ENCODE peak calls at places on chromosomes 1 and 21, in five cellular contexts. D, Z, L, G and N are unnamed samples.
A peak's percentile ranks its signal among the peaks of the same experiment; 100 is the strongest.

GRCh38 chr1:48530727-48531351 is 58.8 kb upstream of the SPATA6 start:
- DNase-seq in G (peak; percentile 62), D (peak; percentile 23), L (no peak), Z (peak; percentile 86), N (no peak)

GRCh38 chr1:66606359-66607142 is 72.6 kb downstream of the SGIP1 start:
- DNase-seq in L (no peak), G (no peak), D (no peak), Z (no peak), N (no peak)

GRCh38 chr1:203450016-203450415 is 25.6 kb upstream of the PRELP start:
- DNase-seq in Z (no peak), D (no peak), G (no peak), L (no peak), N (no peak)

GRCh38 chr1:61348025-61348665 is 265.8 kb downstream of the NFIA start:
- DNase-seq in Z (no peak), D (no peak), G (no peak), L (no peak), N (no peak)

GRCh38 chr1:66752000-66752592 is at the start of gene DYNLT5:
- DNase-seq in L (peak; percentile 74), D (peak; percentile 31), G (peak; percentile 38), Z (no peak), N (peak; percentile 86)

GRCh38 chr1:154943649-154944421 is 7.3 kb upstream of the PMVK start:
- DNase-seq in L (no peak), G (peak; percentile 69), D (peak; percentile 30), Z (peak; percentile 66), N (no peak)

GRCh38 chr1:19514391-19514831 is 29.1 kb upstream of the CAPZB start:
- DNase-seq in G (no peak), L (no peak), Z (no peak), D (peak; percentile 27), N (no peak)

GRCh38 chr1:41013812-41014211 is 7.7 kb downstream of the SLFNL1 start:
- DNase-seq in Z (no peak), L (no peak), G (no peak), D (no peak), N (no peak)

GRCh38 chr1:73627723-73628122 is 570.3 kb downstream of the LRRIQ3 start:
- DNase-seq in D (no peak), G (no peak), Z (no peak), L (no peak), N (no peak)

GRCh38 chr1:83545450-83545849 is 453.5 kb downstream of the TTLL7 start:
- DNase-seq in D (no peak), Z (peak; percentile 29), G (no peak), L (no peak), N (no peak)

GRCh38 chr1:59323879-59324278 is 27.0 kb downstream of the FGGY start:
- DNase-seq in Z (no peak), G (no peak), D (no peak), L (no peak), N (no peak)

GRCh38 chr1:47683402-47683801 is 245.6 kb downstream of the FOXD2 start:
- DNase-seq in D (no peak), G (no peak), Z (no peak), L (peak; percentile 40), N (peak; percentile 11)

GRCh38 chr1:6221210-6221784 is 14.5 kb downstream of the ICMT start:
- DNase-seq in G (no peak), L (no peak), Z (no peak), D (no peak), N (no peak)

GRCh38 chr1:31295874-31296485 is 608 bp downstream of the SNRNP40 start:
- DNase-seq in Z (no peak), D (no peak), L (no peak), G (no peak), N (no peak)

GRCh38 chr21:34133802-34134201 is 60.4 kb downstream of the MRPS6 start:
- DNase-seq in D (no peak), L (no peak), Z (no peak), G (no peak), N (no peak)

GRCh38 chr21:44285102-44285501 is 574 bp upstream of the AIRE start:
- DNase-seq in L (no peak), D (no peak), Z (no peak), G (no peak), N (no peak)

GRCh38 chr1:21124846-21125245 is 51.9 kb downstream of the EIF4G3 start:
- DNase-seq in L (no peak), G (no peak), Z (peak; percentile 47), D (peak; percentile 23), N (no peak)

GRCh38 chr1:39625462-39626273 is 13.8 kb downstream of the HEYL start:
- DNase-seq in D (peak; percentile 61), G (no peak), L (peak; percentile 99), Z (no peak), N (no peak)

GRCh38 chr1:59061876-59062275 is 235.0 kb upstream of the FGGY start:
- DNase-seq in L (peak; percentile 88), D (peak; percentile 97), Z (peak; percentile 58), G (no peak), N (no peak)

GRCh38 chr1:26686795-26687194 is 9.0 kb upstream of the ARID1A start:
- DNase-seq in L (no peak), Z (peak; percentile 39), G (no peak), D (peak; percentile 56), N (no peak)

GRCh38 chr1:112790920-112791722 is 76.0 kb upstream of the PPM1J start:
- DNase-seq in Z (no peak), L (no peak), G (no peak), D (no peak), N (no peak)

GRCh38 chr1:33560680-33561079 is 88.2 kb downstream of the ZSCAN20 start:
- DNase-seq in D (peak; percentile 8), L (no peak), Z (no peak), G (no peak), N (peak; percentile 27)

GRCh38 chr1:2894381-2895041 is 93.0 kb upstream of the TTC34 start:
- DNase-seq in G (no peak), L (no peak), Z (no peak), D (no peak), N (no peak)

GRCh38 chr1:109425391-109425790 is 857 bp downstream of the PSMA5 start:
- DNase-seq in D (peak; percentile 39), G (peak; percentile 50), L (no peak), Z (peak; percentile 7), N (no peak)

GRCh38 chr21:21373969-21374368 is 375.8 kb downstream of the NCAM2 start:
- DNase-seq in L (no peak), D (peak; percentile 35), G (no peak), Z (peak; percentile 3), N (no peak)
- TF ChIP-seq CTCF in L (no peak), D (peak; percentile 44), G (no peak), Z (no peak), N (peak; percentile 66)

GRCh38 chr1:16903054-16903453 is 7.3 kb downstream of the RNU1-2 start:
- DNase-seq in G (no peak), Z (no peak), D (peak; percentile 84), L (no peak), N (no peak)
- TF ChIP-seq CTCF in G (no peak), Z (no peak), D (no peak), L (no peak), N (no peak)

DNA sequence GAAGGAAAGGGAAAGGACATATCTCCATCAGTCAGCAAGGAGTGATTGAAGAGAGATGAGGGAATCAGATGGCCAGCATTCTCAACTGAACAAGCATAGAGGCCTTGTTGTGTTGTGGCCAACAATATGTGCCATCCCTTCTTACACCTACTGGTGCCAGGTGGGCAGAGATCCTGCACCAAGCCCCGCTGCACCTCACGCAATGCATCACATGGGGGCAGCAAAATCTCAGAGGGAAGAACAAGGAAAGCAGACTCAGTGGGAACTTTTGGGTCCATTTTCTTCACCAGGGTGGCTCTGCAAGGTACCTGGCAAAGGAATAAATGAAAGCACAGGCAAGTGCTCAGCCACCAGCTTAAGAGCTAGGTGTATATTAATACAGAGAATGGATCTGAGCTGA is 33.2 kb downstream of the HSD3B2 start:
- DNase-seq in L (no peak), Z (peak; percentile 27), D (no peak), G (no peak), N (no peak)
- TF ChIP-seq CTCF in L (no peak), Z (no peak), D (no peak), G (no peak), N (no peak)

DNA sequence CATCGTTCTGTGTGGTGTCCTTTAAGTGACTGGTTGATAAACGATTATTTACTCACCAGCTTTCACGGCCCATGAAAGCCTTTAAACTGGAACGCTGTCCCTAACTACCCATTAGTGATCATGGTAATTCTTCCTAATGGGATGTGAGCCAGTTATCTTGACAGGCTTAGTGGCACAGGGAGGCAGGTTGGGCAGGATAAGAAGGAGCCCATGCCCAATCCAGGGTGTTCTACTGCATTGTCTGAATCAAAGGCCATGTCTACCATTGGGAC is 71.5 kb downstream of the SEC16B start:
- DNase-seq in L (no peak), D (no peak), G (no peak), Z (no peak), N (no peak)
- TF ChIP-seq CTCF in L (no peak), D (no peak), G (no peak), Z (no peak), N (no peak)

GRCh38 chr1:72483958-72484357 is 201.6 kb upstream of the NEGR1 start:
- DNase-seq in Z (no peak), G (no peak), D (no peak), L (no peak), N (no peak)
- TF ChIP-seq CTCF in Z (no peak), G (no peak), D (no peak), L (no peak), N (no peak)